ENCODE peak calls at places on chromosomes 5 and 9, in four cellular contexts. L is CD4-positive, alpha-beta T cell; C is GM03348; N is adipocyte. S is an unnamed sample.
A peak's percentile ranks its signal among the peaks of the same experiment; 100 is the strongest.

GRCh38 chr9:72856985-72857631 is 95.7 kb downstream of the ALDH1A1 start:
- DNase-seq in N (peak; percentile 88), C (peak; percentile 70), L (no peak), S (no peak)

GRCh38 chr9:129021091-129021490 is 7.0 kb downstream of the SH3GLB2 start:
- DNase-seq in N (no peak), C (no peak), L (no peak), S (no peak)

GRCh38 chr5:20113031-20113685 is 125.2 kb upstream of the CDH18 start:
- DNase-seq in N (peak; percentile 72), L (no peak), C (peak; percentile 7), S (no peak)

GRCh38 chr5:179267671-179268071 is 77.6 kb downstream of the ADAMTS2 start:
- DNase-seq in L (no peak), C (peak; percentile 56), N (no peak), S (no peak)

GRCh38 chr5:68932830-68933434 is 160.9 kb upstream of the SLC30A5 start:
- DNase-seq in C (no peak), L (no peak), N (no peak), S (no peak)

GRCh38 chr5:172311605-172312004 is 28.0 kb upstream of the UBTD2 start:
- DNase-seq in L (no peak), N (no peak), C (no peak), S (no peak)

GRCh38 chr5:149732500-149733128 is 2.5 kb downstream of the PPARGC1B start:
- DNase-seq in L (no peak), N (no peak), C (no peak), S (no peak)

GRCh38 chr9:98455957-98456621 is 200.6 kb upstream of the TBC1D2 start:
- DNase-seq in N (peak; percentile 71), L (no peak), C (peak; percentile 85), S (no peak)

GRCh38 chr5:43631182-43631910 is 28.4 kb downstream of the NNT start:
- DNase-seq in C (peak; percentile 74), L (peak; percentile 3), N (peak; percentile 96), S (no peak)

GRCh38 chr5:133873936-133874585 is 94.4 kb downstream of the C5orf15 start:
- DNase-seq in L (no peak), N (no peak), C (no peak), S (no peak)

GRCh38 chr5:126867237-126867636 is 90.3 kb downstream of the LMNB1 start:
- DNase-seq in L (no peak), C (no peak), N (no peak), S (no peak)

GRCh38 chr9:85212209-85212608 is 529.5 kb downstream of the AGTPBP1 start:
- DNase-seq in N (no peak), L (no peak), C (peak; percentile 35), S (no peak)

GRCh38 chr5:44401611-44402010 is 12.4 kb upstream of the FGF10 start:
- DNase-seq in C (no peak), L (no peak), N (no peak), S (no peak)

GRCh38 chr9:116260531-116260930 is 106.9 kb downstream of the PAPPA start:
- DNase-seq in N (no peak), L (no peak), C (peak; percentile 17), S (no peak)

GRCh38 chr9:79623799-79624721 is 52.3 kb downstream of the TLE4 start:
- DNase-seq in L (no peak), N (no peak), C (no peak), S (no peak)

GRCh38 chr9:73979894-73980264 is 517.3 kb upstream of the RORB start:
- DNase-seq in C (no peak), L (no peak), N (peak; percentile 1), S (no peak)